ENCODE peak calls at places on chromosomes 3 and 15, in six cellular contexts. U, M, V, T, E and G are unnamed samples.

GRCh38 chr15:49464513-49464912 is 41.5 kb downstream of the FGF7 start:
- DNase-seq in U (no peak), M (no peak), V (peak), T (no peak), E (no peak), G (no peak)

GRCh38 chr3:172138031-172138538 is 98.7 kb downstream of the FNDC3B start:
- DNase-seq in U (no peak), M (peak), V (no peak), T (no peak), E (no peak), G (no peak)

GRCh38 chr15:86021281-86022264 is 58.1 kb upstream of the AGBL1 start:
- DNase-seq in U (no peak), M (peak), V (no peak), T (no peak), E (no peak), G (no peak)

GRCh38 chr3:162799910-162800309 is 1303.3 kb downstream of the OTOL1 start:
- DNase-seq in U (peak), M (no peak), V (no peak), T (no peak), E (no peak), G (no peak)

GRCh38 chr3:80445641-80446040 is 677.8 kb upstream of the ROBO1 start:
- DNase-seq in U (no peak), M (no peak), V (no peak), T (no peak), E (no peak), G (no peak)

GRCh38 chr15:88738796-88739195 is 64.4 kb upstream of the ACAN start:
- DNase-seq in U (no peak), M (no peak), V (no peak), T (no peak), E (no peak), G (no peak)

GRCh38 chr15:78977591-78978347 is 32.9 kb upstream of the CTSH start:
- DNase-seq in U (no peak), M (no peak), V (no peak), T (no peak), E (no peak), G (no peak)

GRCh38 chr15:25554640-25555039 is 115.8 kb upstream of the UBE3A start:
- DNase-seq in U (no peak), M (no peak), V (no peak), T (no peak), E (no peak), G (no peak)

GRCh38 chr3:27532931-27533607 is 48.9 kb upstream of the SLC4A7 start:
- DNase-seq in U (peak), M (no peak), V (no peak), T (no peak), E (no peak), G (no peak)
- H3K4me3 ChIP-seq in U (no peak), M (no peak), V (no peak), T (no peak), E (no peak), G (no peak)

GRCh38 chr15:29656636-29657475 is 165.4 kb downstream of the TJP1 start:
- DNase-seq in U (no peak), M (peak), V (no peak), T (no peak), E (no peak), G (no peak)
- TF ChIP-seq CTCF in U (no peak), M (peak), V (no peak), T (no peak), E (no peak), G (no peak)

DNA sequence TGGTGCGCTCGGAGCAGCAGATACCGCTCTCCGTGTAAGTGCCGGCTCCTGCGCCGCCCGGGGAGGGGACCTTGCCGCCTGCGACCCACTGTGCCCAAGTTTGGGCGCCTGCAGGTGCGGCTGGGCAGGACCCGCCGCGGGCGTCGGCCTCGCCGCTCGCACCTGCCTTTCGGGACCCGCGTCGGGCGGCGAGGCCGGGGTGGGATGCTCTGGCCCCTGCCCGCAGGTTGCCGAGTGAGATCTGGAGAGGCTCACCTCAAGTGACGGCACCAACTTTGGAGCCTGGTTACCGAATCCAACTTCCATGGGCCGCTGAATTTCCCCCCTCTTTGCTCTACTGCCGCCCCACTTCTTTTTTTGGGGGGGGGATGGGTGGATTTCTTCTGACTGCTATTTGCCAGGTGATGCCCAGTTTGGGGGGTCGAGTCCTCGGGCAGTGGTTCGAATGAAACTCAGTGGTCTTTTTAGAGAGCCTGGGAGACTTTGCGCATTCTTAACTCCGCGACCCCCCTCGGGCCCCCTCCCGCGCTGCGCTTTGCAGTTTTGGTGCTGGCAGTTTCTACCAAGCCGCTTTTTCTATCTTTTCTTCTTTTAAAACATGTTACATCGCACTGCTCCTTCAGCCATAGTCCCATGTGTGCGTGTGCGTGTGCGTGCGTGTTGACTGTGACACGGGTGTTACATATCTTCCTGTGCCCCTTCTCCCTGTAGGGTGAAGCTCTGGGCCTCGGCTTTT is 618 bp downstream of the CACNA2D3 start:
- DNase-seq in U (no peak), M (no peak), V (no peak), T (no peak), E (no peak), G (no peak)
- H3K4me3 ChIP-seq in U (no peak), M (peak), V (no peak), T (peak), E (no peak), G (peak)

GRCh38 chr15:92711457-92711831 is 55.9 kb upstream of the FAM174B start:
- DNase-seq in U (no peak), M (no peak), V (no peak), T (peak), E (no peak), G (no peak)
- TF ChIP-seq CTCF in U (no peak), M (no peak), V (no peak), T (no peak), E (no peak), G (no peak)